ENCODE peak calls at places on chromosomes 13 and 19, in seven cellular contexts. F is fibroblast of pulmonary artery; X is CD8-positive, alpha-beta T cell; I is AG09309; G is brain microvascular endothelial cell; A is GM06990; Z is endodermal cell. V is an unnamed sample.

GRCh38 chr19:53196777-53197396 is 3.7 kb upstream of the ZNF665 start:
- DNase-seq in F (peak), X (peak), I (peak), G (peak), A (peak), Z (peak), V (peak)

GRCh38 chr13:29901714-29902631 is 51.6 kb upstream of the UBL3 start:
- DNase-seq in F (peak), X (peak), I (peak), G (peak), A (no peak), Z (no peak), V (no peak)

GRCh38 chr13:109645831-109646230 is 140.6 kb downstream of the IRS2 start:
- DNase-seq in F (no peak), X (no peak), I (no peak), G (peak), A (no peak), Z (no peak), V (no peak)

GRCh38 chr13:50715402-50716146 is 127.9 kb downstream of the DLEU7 start:
- DNase-seq in F (no peak), X (no peak), I (no peak), G (no peak), A (no peak), Z (no peak), V (no peak)

GRCh38 chr13:51614350-51614786 is 30.1 kb downstream of the WDFY2 start:
- DNase-seq in F (no peak), X (peak), I (no peak), G (no peak), A (peak), Z (no peak), V (no peak)

GRCh38 chr13:34886987-34887386 is 55.1 kb upstream of the NBEA start:
- DNase-seq in F (no peak), X (no peak), I (no peak), G (no peak), A (no peak), Z (no peak), V (no peak)

GRCh38 chr13:21008026-21008425 is 53.4 kb downstream of the LATS2 start:
- DNase-seq in F (no peak), X (no peak), I (no peak), G (no peak), A (no peak), Z (peak), V (no peak)

GRCh38 chr19:52520013-52520412 is 7.5 kb upstream of the ZNF808 start:
- DNase-seq in F (no peak), X (no peak), I (no peak), G (no peak), A (no peak), Z (peak), V (no peak)

DNA sequence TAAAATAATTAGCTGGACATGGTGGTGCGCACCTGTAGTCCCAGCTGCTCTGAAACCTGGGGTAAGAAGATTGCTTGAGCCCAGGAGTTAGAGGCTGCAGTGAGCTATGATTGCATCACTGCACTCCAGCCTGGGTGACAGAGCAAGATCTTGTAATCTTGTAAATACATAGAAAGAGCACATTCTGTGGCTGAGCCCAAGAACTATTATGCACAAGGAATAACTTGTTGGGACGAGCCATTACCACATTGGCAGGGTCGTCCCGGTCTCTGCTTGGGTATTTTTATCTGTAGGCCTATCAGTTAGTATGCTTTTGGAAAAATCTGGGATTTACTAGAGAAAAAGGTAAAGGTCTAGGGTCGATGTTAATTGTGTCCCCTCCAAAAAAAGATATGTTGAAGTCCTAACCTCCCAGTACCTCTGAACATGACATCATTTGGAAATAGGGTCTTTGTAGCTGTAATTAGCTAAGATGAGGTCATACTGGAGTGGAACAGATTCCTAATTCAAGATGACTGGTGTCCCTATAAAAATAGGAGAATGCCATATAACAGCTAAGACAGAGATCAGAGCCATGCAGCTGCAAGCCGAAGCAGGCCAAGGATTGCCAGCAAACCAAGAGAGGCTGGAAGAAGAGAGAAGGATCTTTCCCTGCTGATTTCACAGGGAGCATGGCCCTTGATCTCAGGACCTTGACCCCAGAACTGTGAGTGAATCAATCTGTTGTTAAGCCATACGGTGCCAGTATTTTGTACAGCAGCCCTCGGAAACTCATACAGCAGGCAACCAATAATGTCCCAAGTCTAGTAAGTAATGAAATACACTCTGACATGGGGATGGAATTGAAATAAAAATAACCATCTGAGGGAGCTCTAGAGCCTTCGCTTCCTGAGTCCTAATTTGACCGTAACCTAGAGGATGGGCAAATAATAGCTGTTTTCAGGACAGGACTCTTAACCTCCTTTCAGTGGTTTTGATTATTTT is 77.0 kb downstream of the TM9SF2 start:
- DNase-seq in F (peak), X (no peak), I (no peak), G (no peak), A (no peak), Z (no peak), V (no peak)
- TF ChIP-seq CTCF in F (peak), X (no peak), I (peak), G (peak), A (no peak), Z (peak), V (no peak)

GRCh38 chr19:58366576-58367430 is 4.3 kb upstream of the ZNF497 start:
- DNase-seq in F (no peak), X (no peak), I (no peak), G (no peak), A (no peak), Z (no peak), V (no peak)
- TF ChIP-seq CTCF in F (no peak), X (no peak), I (no peak), G (no peak), A (no peak), Z (no peak), V (no peak)

GRCh38 chr19:13071444-13072205 is 31.0 kb downstream of the LYL1 start:
- DNase-seq in F (no peak), X (no peak), I (no peak), G (no peak), A (no peak), Z (no peak), V (no peak)

GRCh38 chr19:13074378-13074777 is 28.3 kb downstream of the LYL1 start:
- DNase-seq in F (no peak), X (no peak), I (no peak), G (no peak), A (no peak), Z (no peak), V (no peak)

GRCh38 chr19:13070425-13071140 is 32.1 kb downstream of the LYL1 start:
- DNase-seq in F (no peak), X (no peak), I (no peak), G (no peak), A (no peak), Z (no peak), V (no peak)

GRCh38 chr19:13073263-13073662 is 29.4 kb downstream of the LYL1 start:
- DNase-seq in F (no peak), X (no peak), I (no peak), G (no peak), A (no peak), Z (peak), V (no peak)

GRCh38 chr19:13072206-13072898 is 30.3 kb downstream of the LYL1 start:
- DNase-seq in F (no peak), X (no peak), I (no peak), G (no peak), A (no peak), Z (no peak), V (no peak)
- TF ChIP-seq CTCF in F (no peak), X (no peak), I (no peak), G (no peak), A (no peak), Z (no peak), V (peak)

DNA sequence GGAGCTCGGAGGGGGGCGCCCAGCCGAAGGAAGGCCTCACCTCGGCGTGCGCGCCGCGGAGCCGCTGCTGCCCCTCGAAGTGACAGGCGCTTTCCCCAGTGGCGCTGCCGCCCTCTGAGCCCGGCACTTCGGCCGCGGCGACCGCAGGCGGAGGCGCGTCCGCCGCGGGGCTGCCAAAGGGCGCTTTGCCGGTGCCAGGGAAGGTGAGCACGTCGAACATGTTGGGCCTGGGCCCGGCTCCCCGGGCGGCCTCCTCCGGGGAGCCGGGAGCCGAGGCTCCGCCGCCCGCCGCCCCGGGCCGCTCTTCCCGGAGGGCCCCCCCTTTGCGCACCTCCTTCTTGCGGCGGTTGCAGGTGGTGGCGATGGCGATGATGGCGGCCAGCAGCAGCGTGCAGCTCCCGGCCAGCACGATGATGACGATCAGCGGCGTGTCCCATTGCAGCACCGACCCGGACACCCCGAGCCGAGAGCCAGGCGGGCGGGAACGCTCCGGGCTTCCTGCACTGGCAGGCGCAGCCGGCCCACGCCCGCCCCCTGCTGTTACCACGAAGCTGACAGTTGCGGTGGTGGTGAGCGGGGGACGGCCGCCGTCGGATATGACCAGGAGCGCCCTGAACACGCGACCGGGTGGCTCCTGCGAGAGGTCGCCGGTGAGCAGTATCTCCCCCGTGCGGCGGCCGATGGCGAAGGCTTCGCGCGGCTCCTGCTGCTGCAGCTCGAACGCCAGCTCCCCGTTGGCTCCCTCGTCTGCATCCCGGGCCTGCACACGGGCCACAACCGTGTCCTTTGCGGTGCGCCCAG is 2.5 kb downstream of the PCDH8 start:
- DNase-seq in F (peak), X (no peak), I (no peak), G (no peak), A (peak), Z (peak), V (peak)
- TF ChIP-seq CTCF in F (no peak), X (no peak), I (no peak), G (peak), A (peak), Z (peak), V (peak)

GRCh38 chr13:100827489-100828000 is 152.9 kb upstream of the TMTC4 start:
- DNase-seq in F (no peak), X (no peak), I (no peak), G (no peak), A (no peak), Z (no peak), V (no peak)

GRCh38 chr13:100826441-100826840 is 151.8 kb upstream of the TMTC4 start:
- DNase-seq in F (no peak), X (no peak), I (no peak), G (no peak), A (no peak), Z (no peak), V (no peak)

GRCh38 chr13:100825551-100825950 is 151.0 kb upstream of the TMTC4 start:
- DNase-seq in F (peak), X (no peak), I (peak), G (no peak), A (no peak), Z (no peak), V (no peak)

GRCh38 chr13:100833427-100833826 is 158.8 kb upstream of the TMTC4 start:
- DNase-seq in F (no peak), X (no peak), I (no peak), G (no peak), A (no peak), Z (no peak), V (no peak)

DNA sequence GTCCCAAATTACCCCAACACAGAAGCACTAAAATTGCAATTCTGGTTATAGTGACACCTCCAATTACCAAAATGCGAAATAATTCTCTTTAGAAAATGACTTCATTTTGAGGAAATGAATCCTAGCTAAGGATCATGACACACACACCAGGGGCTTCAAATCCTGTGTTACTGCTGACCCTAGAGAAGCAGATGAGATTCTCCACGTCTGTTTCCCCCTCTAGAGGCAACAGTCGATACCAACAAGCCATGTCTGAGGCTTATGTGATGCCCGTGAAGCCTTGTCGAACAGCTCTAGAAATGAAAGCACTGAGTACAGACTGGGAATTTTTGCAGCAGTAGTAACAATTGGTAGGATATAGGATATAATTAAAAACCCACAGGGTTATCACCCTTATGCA is 153.6 kb upstream of the TMTC4 start:
- DNase-seq in F (no peak), X (no peak), I (no peak), G (no peak), A (no peak), Z (peak), V (no peak)
- TF ChIP-seq CTCF in F (no peak), X (no peak), I (no peak), G (peak), A (peak), Z (peak), V (peak)

DNA sequence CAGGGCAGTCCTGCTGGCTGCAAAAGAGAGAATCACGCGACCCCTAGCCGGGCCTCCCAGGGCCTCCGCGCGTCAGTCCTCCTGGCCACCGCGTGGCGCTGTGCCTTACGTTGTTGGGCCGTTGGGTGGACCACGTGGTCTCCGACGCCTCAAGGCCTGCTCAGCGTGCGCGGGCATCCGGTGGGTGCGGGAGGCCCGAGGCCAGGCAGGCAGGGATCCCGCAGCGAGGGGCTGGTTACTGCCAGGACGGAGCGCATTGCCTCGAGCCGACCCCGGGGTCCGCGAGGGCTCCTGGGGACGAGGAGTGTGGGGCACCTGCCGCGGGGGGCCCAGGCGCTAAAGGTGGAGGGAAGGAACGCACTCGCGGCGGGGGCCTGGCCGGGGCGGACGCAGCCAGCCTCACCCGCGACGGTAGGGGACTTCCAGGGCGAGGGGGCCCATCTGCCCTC is at the start of gene TDRD12:
- DNase-seq in F (no peak), X (no peak), I (no peak), G (no peak), A (peak), Z (peak), V (no peak)
- TF ChIP-seq CTCF in F (no peak), X (no peak), I (no peak), G (no peak), A (no peak), Z (peak), V (peak)

GRCh38 chr13:84651288-84651687 is 769.0 kb upstream of the SLITRK1 start:
- DNase-seq in F (peak), X (no peak), I (no peak), G (peak), A (no peak), Z (no peak), V (no peak)

GRCh38 chr13:84648069-84648640 is 765.9 kb upstream of the SLITRK1 start:
- DNase-seq in F (peak), X (no peak), I (no peak), G (no peak), A (no peak), Z (no peak), V (no peak)

GRCh38 chr13:84649853-84650252 is 767.6 kb upstream of the SLITRK1 start:
- DNase-seq in F (peak), X (no peak), I (no peak), G (no peak), A (no peak), Z (no peak), V (no peak)

GRCh38 chr13:84641491-84641890 is 759.2 kb upstream of the SLITRK1 start:
- DNase-seq in F (peak), X (no peak), I (no peak), G (peak), A (no peak), Z (no peak), V (no peak)

GRCh38 chr13:84645196-84646071 is 763.2 kb upstream of the SLITRK1 start:
- DNase-seq in F (peak), X (no peak), I (peak), G (no peak), A (no peak), Z (no peak), V (no peak)
- TF ChIP-seq CTCF in F (no peak), X (no peak), I (peak), G (no peak), A (no peak), Z (no peak), V (no peak)

DNA sequence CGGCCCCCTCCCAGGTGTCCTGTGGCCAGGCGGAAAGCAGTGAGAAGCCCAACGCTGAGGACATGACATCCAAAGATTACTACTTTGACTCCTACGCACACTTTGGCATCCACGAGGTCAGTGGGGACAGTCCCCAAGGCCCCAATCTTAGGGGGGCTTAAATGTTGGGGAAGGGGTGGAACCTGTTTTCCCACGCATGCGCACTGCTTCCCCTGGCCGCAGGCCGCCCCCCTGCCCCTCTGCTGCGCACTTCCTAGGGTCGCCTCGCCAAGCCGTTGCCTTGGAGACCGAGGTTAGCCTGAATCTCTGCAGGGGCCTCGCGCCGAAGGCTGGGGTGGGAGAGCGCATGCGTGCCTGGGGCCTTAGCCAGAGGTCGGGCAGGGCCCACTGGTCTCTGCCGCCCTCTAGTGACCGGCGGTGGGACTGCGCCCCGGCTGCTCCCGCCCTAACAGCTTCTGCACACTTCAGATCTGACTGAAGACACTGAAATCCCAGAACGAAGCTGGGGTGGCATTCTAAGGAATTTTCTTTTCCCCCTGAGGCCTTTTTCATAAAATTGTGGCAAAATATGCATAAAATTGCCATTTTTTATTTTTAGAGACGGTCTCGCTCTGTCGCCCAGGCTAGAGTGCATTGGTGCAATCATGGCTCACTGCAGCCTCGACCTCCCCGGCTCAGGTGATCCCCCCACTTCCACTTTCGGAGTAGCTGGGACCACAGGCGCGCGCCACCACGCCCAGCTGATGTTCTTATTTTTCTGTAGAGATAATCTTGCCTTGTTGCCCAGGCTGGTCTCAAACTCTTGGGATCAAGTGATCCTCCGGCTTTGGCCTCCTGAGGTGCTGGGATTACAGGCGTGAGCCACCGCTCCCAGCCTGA is 3.6 kb downstream of the PRMT1 start:
- DNase-seq in F (peak), X (peak), I (no peak), G (peak), A (peak), Z (peak), V (peak)
- TF ChIP-seq CTCF in F (peak), X (peak), I (peak), G (peak), A (peak), Z (peak), V (peak)

GRCh38 chr19:7862413-7862951 is 11.7 kb downstream of the PRR36 start:
- DNase-seq in F (peak), X (peak), I (no peak), G (peak), A (peak), Z (peak), V (peak)

GRCh38 chr19:7860902-7861618 is 13.1 kb downstream of the PRR36 start:
- DNase-seq in F (no peak), X (no peak), I (no peak), G (no peak), A (no peak), Z (no peak), V (no peak)

GRCh38 chr19:7860166-7860901 is 13.9 kb downstream of the PRR36 start:
- DNase-seq in F (no peak), X (no peak), I (no peak), G (no peak), A (no peak), Z (no peak), V (no peak)

GRCh38 chr19:7863157-7863970 is 10.8 kb downstream of the PRR36 start:
- DNase-seq in F (no peak), X (no peak), I (no peak), G (no peak), A (no peak), Z (peak), V (no peak)

GRCh38 chr19:7861619-7862412 is 12.4 kb downstream of the PRR36 start:
- DNase-seq in F (no peak), X (no peak), I (no peak), G (no peak), A (no peak), Z (peak), V (no peak)
- TF ChIP-seq CTCF in F (no peak), X (no peak), I (no peak), G (no peak), A (peak), Z (peak), V (peak)

GRCh38 chr13:33817843-33818661 is at the start of gene RFC3:
- DNase-seq in F (peak), X (peak), I (peak), G (peak), A (peak), Z (peak), V (peak)
- TF ChIP-seq CTCF in F (no peak), X (no peak), I (no peak), G (no peak), A (peak), Z (no peak), V (no peak)